ENCODE peak calls at places on chromosomes 5 and 9, in four cellular contexts. J, F, E and U are unnamed samples.

GRCh38 chr5:125180222-125180621 is 433.8 kb upstream of the ZNF608 start:
- DNase-seq in J (no peak), F (peak), E (no peak), U (no peak)

GRCh38 chr5:130279386-130279785 is 375.1 kb downstream of the CHSY3 start:
- DNase-seq in J (no peak), F (peak), E (no peak), U (no peak)

GRCh38 chr5:75037106-75037505 is 15.3 kb downstream of the GCNT4 start:
- DNase-seq in J (no peak), F (peak), E (peak), U (no peak)

GRCh38 chr9:129574911-129575574 is 45.9 kb downstream of the C9orf50 start:
- DNase-seq in J (no peak), F (no peak), E (no peak), U (no peak)

GRCh38 chr9:122374885-122375420 is 4.1 kb downstream of the PTGS1 start:
- DNase-seq in J (peak), F (peak), E (no peak), U (no peak)

GRCh38 chr5:93893050-93893449 is 151.7 kb upstream of the POU5F2 start:
- DNase-seq in J (no peak), F (no peak), E (no peak), U (no peak)

GRCh38 chr5:145777445-145778063 is 57.6 kb downstream of the PRELID2 start:
- DNase-seq in J (no peak), F (no peak), E (no peak), U (no peak)

GRCh38 chr5:156201793-156202388 is 125.1 kb upstream of the SGCD start:
- DNase-seq in J (no peak), F (peak), E (peak), U (no peak)

GRCh38 chr9:125631391-125632085 is 75.5 kb downstream of the MAPKAP1 start:
- DNase-seq in J (no peak), F (peak), E (no peak), U (no peak)

GRCh38 chr9:13759624-13760023 is 480.1 kb upstream of the MPDZ start:
- DNase-seq in J (no peak), F (no peak), E (no peak), U (no peak)

GRCh38 chr9:37996050-37996811 is 72.8 kb downstream of the SHB start:
- DNase-seq in J (no peak), F (no peak), E (no peak), U (no peak)

GRCh38 chr9:76898786-76899185 is 7.1 kb downstream of the PRUNE2 start:
- DNase-seq in J (no peak), F (peak), E (no peak), U (peak)

GRCh38 chr9:6055213-6055612 is 39.8 kb upstream of the RANBP6 start:
- DNase-seq in J (no peak), F (peak), E (peak), U (peak)

GRCh38 chr5:138662599-138662998 is 87.4 kb upstream of the HSPA9 start:
- DNase-seq in J (no peak), F (no peak), E (no peak), U (no peak)

GRCh38 chr9:32011049-32011448 is 373.4 kb upstream of the ACO1 start:
- DNase-seq in J (no peak), F (no peak), E (no peak), U (no peak)

GRCh38 chr5:79974896-79975295 is 16.2 kb downstream of the MTX3 start:
- DNase-seq in J (no peak), F (peak), E (no peak), U (no peak)

GRCh38 chr9:107246259-107247254 is 36.5 kb upstream of the RAD23B start:
- DNase-seq in J (no peak), F (no peak), E (no peak), U (no peak)

GRCh38 chr9:92033991-92034390 is 81.2 kb downstream of the SPTLC1 start:
- DNase-seq in J (no peak), F (no peak), E (no peak), U (no peak)

GRCh38 chr5:149999359-149999758 is 1.1 kb downstream of the TIGD6 start:
- DNase-seq in J (no peak), F (no peak), E (no peak), U (no peak)

GRCh38 chr5:76607353-76607871 is 15.8 kb downstream of the F2RL2 start:
- DNase-seq in J (no peak), F (peak), E (no peak), U (no peak)

GRCh38 chr9:134323741-134324358 is 2.4 kb upstream of the RXRA start:
- DNase-seq in J (peak), F (no peak), E (no peak), U (no peak)

GRCh38 chr5:74433255-74434123 is 207.0 kb downstream of the ENC1 start:
- DNase-seq in J (no peak), F (peak), E (no peak), U (no peak)

GRCh38 chr5:93151121-93151520 is 429.9 kb downstream of the NR2F1-AS1 start:
- DNase-seq in J (no peak), F (no peak), E (no peak), U (no peak)

GRCh38 chr9:79885093-79885857 is 313.5 kb downstream of the TLE4 start:
- DNase-seq in J (no peak), F (no peak), E (no peak), U (no peak)

GRCh38 chr5:5063533-5063953 is 76.6 kb upstream of the ADAMTS16 start:
- DNase-seq in J (no peak), F (no peak), E (no peak), U (no peak)

GRCh38 chr5:68027519-68027918 is 188.0 kb upstream of the PIK3R1 start:
- DNase-seq in J (no peak), F (peak), E (peak), U (no peak)

GRCh38 chr5:57002959-57003485 is 51.1 kb upstream of the MIER3 start:
- DNase-seq in J (no peak), F (no peak), E (no peak), U (no peak)

GRCh38 chr9:81620009-81620405 is 69.3 kb downstream of the TLE1 start:
- DNase-seq in J (no peak), F (no peak), E (no peak), U (no peak)

GRCh38 chr9:136182850-136183422 is 22.0 kb downstream of the LHX3 start:
- DNase-seq in J (no peak), F (no peak), E (no peak), U (no peak)

GRCh38 chr5:115553082-115553481 is 8.5 kb upstream of the FEM1C start:
- DNase-seq in J (no peak), F (no peak), E (no peak), U (no peak)

DNA sequence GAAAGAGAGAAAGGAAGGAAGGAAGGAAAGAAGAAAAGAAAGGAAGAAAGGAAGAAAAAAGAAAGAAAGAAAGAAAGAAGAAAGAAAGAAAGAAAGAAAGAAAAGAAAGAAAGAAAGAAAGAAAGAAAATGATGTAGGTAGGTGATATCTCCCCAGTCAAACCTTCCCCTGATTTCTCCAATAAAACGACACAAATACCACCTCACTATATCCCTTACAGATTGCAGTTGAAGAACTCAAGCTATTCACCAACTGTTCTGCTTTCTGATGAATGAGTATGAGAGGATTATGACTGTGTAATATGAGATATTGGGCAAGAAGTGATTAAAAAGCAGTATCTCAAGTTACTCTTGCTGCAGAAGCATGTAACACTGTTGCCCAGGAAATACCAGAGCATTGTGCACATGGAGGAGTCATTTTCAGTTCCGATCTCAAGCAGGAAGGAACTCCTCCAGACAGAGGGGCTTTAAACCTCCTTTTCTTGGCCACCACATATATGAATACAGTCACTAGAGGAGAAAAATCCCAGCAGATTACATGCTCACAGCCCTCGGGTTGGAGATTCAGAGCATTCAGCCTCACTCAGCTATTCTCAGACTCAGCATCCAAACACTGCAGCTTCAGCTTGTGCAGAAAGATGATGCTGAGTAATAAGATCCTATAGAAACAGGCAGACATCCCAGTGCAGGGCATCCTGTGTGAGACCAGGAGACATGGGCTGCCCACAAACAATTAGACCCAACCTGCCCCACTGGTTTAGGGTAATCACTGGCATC is 61.4 kb downstream of the UGCG start:
- DNase-seq in J (no peak), F (peak), E (peak), U (peak)
- H3K4me3 ChIP-seq in J (no peak), F (no peak), E (peak), U (peak)

GRCh38 chr9:36928670-36929349 is 105.3 kb downstream of the PAX5 start:
- DNase-seq in J (no peak), F (peak), E (no peak), U (peak)
- H3K4me3 ChIP-seq in J (no peak), F (no peak), E (no peak), U (no peak)

GRCh38 chr9:124013263-124014211 is 2.0 kb downstream of the LHX2 start:
- DNase-seq in J (no peak), F (no peak), E (no peak), U (no peak)
- H3K4me3 ChIP-seq in J (no peak), F (no peak), E (no peak), U (peak)

GRCh38 chr9:128245293-128246151 is 30.3 kb downstream of the GOLGA2 start:
- DNase-seq in J (peak), F (peak), E (peak), U (no peak)

GRCh38 chr9:128243486-128244415 is 32.1 kb downstream of the GOLGA2 start:
- DNase-seq in J (peak), F (peak), E (peak), U (no peak)

GRCh38 chr9:128242828-128243485 is 32.9 kb downstream of the GOLGA2 start:
- DNase-seq in J (peak), F (peak), E (no peak), U (no peak)

GRCh38 chr9:128246471-128246870 is 29.3 kb downstream of the GOLGA2 start:
- DNase-seq in J (no peak), F (no peak), E (no peak), U (no peak)

DNA sequence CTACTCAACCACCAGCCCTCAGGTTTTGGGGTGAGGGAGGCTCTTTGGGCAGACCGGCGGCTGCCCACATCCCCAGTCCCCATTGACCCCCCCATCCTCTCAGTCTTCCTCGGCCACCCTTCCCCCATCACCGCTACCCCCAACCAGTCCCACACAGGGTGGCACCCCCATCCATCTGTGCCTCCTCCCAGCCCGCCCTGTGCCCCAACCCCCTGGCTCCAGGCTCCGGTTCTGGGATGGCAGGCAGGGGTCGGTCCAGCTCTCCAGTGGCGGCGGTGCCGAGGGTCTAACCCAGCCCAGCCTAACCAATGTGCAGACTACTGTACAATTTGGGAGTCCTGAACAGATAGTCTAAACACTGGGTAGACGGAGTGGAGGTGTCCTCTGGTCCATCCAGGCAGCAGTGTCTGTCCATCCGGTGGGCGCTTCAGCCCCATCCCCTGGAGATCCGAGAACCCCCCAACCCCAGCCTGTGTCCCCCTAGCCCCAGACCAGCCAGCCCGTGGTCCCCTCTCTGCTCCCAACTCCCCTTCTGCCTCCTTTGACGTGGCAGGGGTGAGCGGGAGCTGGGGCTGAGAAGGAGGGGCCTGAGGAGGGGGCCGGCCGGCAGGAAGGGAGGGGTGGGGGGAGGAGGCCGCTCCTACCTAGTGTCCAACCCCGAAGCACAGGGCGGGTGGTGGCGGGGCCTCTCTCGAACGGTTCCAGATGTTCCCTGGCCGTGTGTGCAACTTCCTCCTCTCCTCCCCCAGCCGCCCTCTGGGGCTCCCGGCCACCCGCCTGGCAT is 31.2 kb downstream of the GOLGA2 start:
- DNase-seq in J (peak), F (peak), E (peak), U (no peak)
- H3K4me3 ChIP-seq in J (peak), F (no peak), E (peak), U (no peak)